ENCODE peak calls at places on chromosomes 1 and 21, in five cellular contexts. C is CMK, U is NCI-H524 treated with DMSO at 0.1 percent for 48 hours, D is HTR-8/SVneo, N is iris pigment epithelial cell. R is an unnamed sample.

GRCh38 chr1:178057863-178058576 is 35.9 kb upstream of the RASAL2 start:
- DNase-seq in D (peak), U (no peak), N (peak), C (no peak), R (no peak)

GRCh38 chr1:176880954-176881595 is 283.4 kb downstream of the ASTN1 start:
- DNase-seq in C (peak), U (no peak), D (peak), N (peak), R (peak)

GRCh38 chr1:8661185-8662110 is 156.0 kb downstream of the RERE start:
- DNase-seq in U (no peak), D (peak), C (no peak), N (peak), R (no peak)

GRCh38 chr1:88608139-88608943 is 75.7 kb upstream of the PKN2 start:
- DNase-seq in D (peak), U (peak), C (no peak), N (peak), R (no peak)

GRCh38 chr1:19734472-19734999 is 65.2 kb downstream of the TMCO4 start:
- DNase-seq in N (peak), C (no peak), U (no peak), D (no peak), R (no peak)

GRCh38 chr1:90728656-90729257 is 11.7 kb upstream of the BARHL2 start:
- DNase-seq in D (no peak), U (no peak), C (no peak), N (no peak), R (no peak)

GRCh38 chr21:25561668-25562641 is 45.3 kb downstream of the MRPL39 start:
- DNase-seq in U (no peak), C (no peak), N (peak), D (peak), R (no peak)

GRCh38 chr1:81414417-81415087 is 386.2 kb upstream of the ADGRL2 start:
- DNase-seq in U (no peak), C (no peak), N (peak), D (peak), R (peak)

GRCh38 chr1:200298242-200298641 is 111.6 kb downstream of the ZNF281 start:
- DNase-seq in C (no peak), D (no peak), N (no peak), U (no peak), R (no peak)

GRCh38 chr1:36154765-36155559 is 998 bp upstream of the MAP7D1 start:
- DNase-seq in D (no peak), C (no peak), N (no peak), U (no peak), R (no peak)

GRCh38 chr1:37480581-37481288 is 6.4 kb downstream of the ZC3H12A start:
- DNase-seq in D (no peak), U (no peak), N (no peak), C (no peak), R (no peak)

GRCh38 chr1:93567255-93567918 is 114.2 kb downstream of the BCAR3 start:
- DNase-seq in C (no peak), N (peak), D (peak), U (no peak), R (no peak)

GRCh38 chr21:31665397-31665796 is 5.9 kb downstream of the SOD1 start:
- DNase-seq in U (no peak), C (no peak), N (peak), D (no peak), R (peak)

GRCh38 chr1:244801246-244801645 is 34.2 kb upstream of the COX20 start:
- DNase-seq in D (peak), U (no peak), N (peak), C (no peak), R (peak)

GRCh38 chr1:221040716-221041275 is 161.6 kb downstream of the HLX start:
- DNase-seq in C (no peak), U (no peak), D (no peak), N (no peak), R (no peak)

GRCh38 chr1:116172666-116173065 is 61.5 kb downstream of the MAB21L3 start:
- DNase-seq in D (no peak), C (no peak), N (no peak), U (no peak), R (no peak)

GRCh38 chr1:85203573-85204169 is 2.9 kb upstream of the SYDE2 start:
- DNase-seq in C (no peak), U (no peak), N (peak), D (no peak), R (no peak)

GRCh38 chr1:67618285-67619018 is 66.5 kb upstream of the GADD45A start:
- DNase-seq in N (peak), U (no peak), C (no peak), D (no peak), R (no peak)